ENCODE peak calls at places on chromosome 17, in eight cellular contexts. T is GM03348, J is psoas muscle, F is MV-4-11, M is ACHN, X is AG09309, G is C1 segment of cervical spinal cord, E is HT1080. I is an unnamed sample.

GRCh38 chr17:73196500-73196899 is 3.6 kb downstream of the COG1 start:
- DNase-seq in T (peak), J (peak), F (no peak), M (no peak), X (peak), G (peak), E (no peak), I (no peak)

GRCh38 chr17:15782809-15783208 is 50.7 kb downstream of the TBC1D26 start:
- DNase-seq in T (peak), J (peak), F (no peak), M (no peak), X (no peak), G (peak), E (no peak), I (no peak)

GRCh38 chr17:31780436-31780835 is 78.6 kb downstream of the COPRS start:
- DNase-seq in T (no peak), J (no peak), F (peak), M (no peak), X (no peak), G (no peak), E (no peak), I (peak)

GRCh38 chr17:15892679-15893332 is 52.1 kb upstream of the ADORA2B start:
- DNase-seq in T (no peak), J (no peak), F (no peak), M (no peak), X (peak), G (no peak), E (no peak), I (no peak)

GRCh38 chr17:17182601-17183136 is 23.5 kb downstream of the PLD6 start:
- DNase-seq in T (no peak), J (no peak), F (no peak), M (no peak), X (no peak), G (no peak), E (no peak), I (no peak)

GRCh38 chr17:33492731-33493260 is 199.7 kb upstream of the ASIC2 start:
- DNase-seq in T (no peak), J (no peak), F (no peak), M (no peak), X (no peak), G (no peak), E (no peak), I (no peak)

GRCh38 chr17:78358538-78359215 is 1.2 kb downstream of the SOCS3 start:
- DNase-seq in T (no peak), J (peak), F (no peak), M (peak), X (no peak), G (no peak), E (no peak), I (no peak)

GRCh38 chr17:37179893-37180292 is 195.9 kb upstream of the C17orf78 start:
- DNase-seq in T (peak), J (no peak), F (no peak), M (peak), X (no peak), G (no peak), E (peak), I (no peak)

GRCh38 chr17:14672830-14673229 is 371.9 kb downstream of the HS3ST3B1 start:
- DNase-seq in T (peak), J (no peak), F (peak), M (no peak), X (peak), G (no peak), E (peak), I (peak)

GRCh38 chr17:50867856-50868438 is 1.8 kb upstream of the TOB1 start:
- DNase-seq in T (no peak), J (no peak), F (no peak), M (no peak), X (no peak), G (no peak), E (no peak), I (no peak)

GRCh38 chr17:36703860-36704266 is 102.5 kb downstream of the MRM1 start:
- DNase-seq in T (peak), J (peak), F (no peak), M (peak), X (no peak), G (peak), E (peak), I (peak)